ENCODE peak calls at places on chromosomes 13 and 19, in four cellular contexts. Y, S, M and V are unnamed samples.
A peak's percentile ranks its signal among the peaks of the same experiment; 100 is the strongest.

GRCh38 chr19:20235156-20235555 is 68.1 kb downstream of the ZNF486 start:
- DNase-seq in Y (no peak), S (no peak), M (no peak), V (no peak)

GRCh38 chr19:54188224-54188871 is 1.0 kb downstream of the MBOAT7 start:
- DNase-seq in Y (peak; percentile 13), S (peak; percentile 63), M (no peak), V (peak; percentile 79)

GRCh38 chr13:58946274-58946673 is 1217.5 kb downstream of the DIAPH3 start:
- DNase-seq in Y (no peak), S (no peak), M (no peak), V (no peak)

GRCh38 chr13:75788494-75788991 is 152.4 kb downstream of the LMO7 start:
- DNase-seq in Y (peak; percentile 72), S (peak; percentile 74), M (no peak), V (peak; percentile 76)

GRCh38 chr13:102100234-102100633 is 301.6 kb downstream of the FGF14 start:
- DNase-seq in Y (no peak), S (no peak), M (no peak), V (no peak)

GRCh38 chr13:27919934-27920676 is at the start of gene PDX1:
- DNase-seq in Y (peak; percentile 47), S (peak; percentile 71), M (no peak), V (peak; percentile 96)

GRCh38 chr13:39599842-39600241 is 3.2 kb downstream of the LHFPL6 start:
- DNase-seq in Y (no peak), S (no peak), M (no peak), V (no peak)

GRCh38 chr19:39296055-39296645 is at the start of gene IFNL1:
- DNase-seq in Y (no peak), S (no peak), M (no peak), V (peak; percentile 28)

GRCh38 chr19:10115392-10116084 is 4.0 kb downstream of the P2RY11 start:
- DNase-seq in Y (peak; percentile 27), S (no peak), M (no peak), V (no peak)